ENCODE peak calls at places on chromosomes 6 and 20, in ten cellular contexts. X, O, U, L, G, P, R, E, I and M are unnamed samples.

GRCh38 chr6:163390770-163391169 is 23.7 kb upstream of the QKI start:
- DNase-seq in X (no peak), O (no peak), U (no peak), L (no peak), G (no peak), P (no peak), R (no peak), E (no peak), I (no peak), M (no peak)

GRCh38 chr6:34305982-34306702 is 57.3 kb upstream of the SMIM29 start:
- DNase-seq in X (peak), O (no peak), U (no peak), L (no peak), G (no peak), P (no peak), R (peak), E (no peak), I (no peak), M (no peak)

GRCh38 chr6:90701146-90701781 is 114.4 kb upstream of the MAP3K7 start:
- DNase-seq in X (peak), O (peak), U (no peak), L (no peak), G (no peak), P (no peak), R (no peak), E (no peak), I (no peak), M (no peak)

GRCh38 chr6:2853766-2854393 is 12.2 kb upstream of the SERPINB1 start:
- DNase-seq in X (peak), O (peak), U (peak), L (no peak), G (no peak), P (peak), R (no peak), E (no peak), I (peak), M (no peak)

GRCh38 chr6:160275511-160276003 is 16.9 kb upstream of the SLC22A2 start:
- DNase-seq in X (no peak), O (no peak), U (peak), L (no peak), G (no peak), P (no peak), R (no peak), E (no peak), I (no peak), M (no peak)

GRCh38 chr20:62359491-62360121 is 7.5 kb downstream of the LAMA5 start:
- DNase-seq in X (peak), O (no peak), U (no peak), L (no peak), G (no peak), P (no peak), R (peak), E (peak), I (no peak), M (no peak)

GRCh38 chr20:36120991-36121390 is 33.5 kb upstream of the EPB41L1 start:
- DNase-seq in X (no peak), O (no peak), U (no peak), L (no peak), G (no peak), P (no peak), R (no peak), E (no peak), I (no peak), M (no peak)

GRCh38 chr6:7243188-7243942 is 69.6 kb downstream of the SSR1 start:
- DNase-seq in X (peak), O (peak), U (no peak), L (no peak), G (no peak), P (peak), R (no peak), E (no peak), I (peak), M (no peak)

GRCh38 chr20:53706511-53707031 is 112.9 kb upstream of the ZNF217 start:
- DNase-seq in X (no peak), O (peak), U (no peak), L (no peak), G (no peak), P (no peak), R (no peak), E (no peak), I (no peak), M (no peak)

GRCh38 chr6:12791371-12791770 is 74.8 kb downstream of the PHACTR1 start:
- DNase-seq in X (no peak), O (no peak), U (no peak), L (no peak), G (no peak), P (no peak), R (no peak), E (no peak), I (no peak), M (no peak)

DNA sequence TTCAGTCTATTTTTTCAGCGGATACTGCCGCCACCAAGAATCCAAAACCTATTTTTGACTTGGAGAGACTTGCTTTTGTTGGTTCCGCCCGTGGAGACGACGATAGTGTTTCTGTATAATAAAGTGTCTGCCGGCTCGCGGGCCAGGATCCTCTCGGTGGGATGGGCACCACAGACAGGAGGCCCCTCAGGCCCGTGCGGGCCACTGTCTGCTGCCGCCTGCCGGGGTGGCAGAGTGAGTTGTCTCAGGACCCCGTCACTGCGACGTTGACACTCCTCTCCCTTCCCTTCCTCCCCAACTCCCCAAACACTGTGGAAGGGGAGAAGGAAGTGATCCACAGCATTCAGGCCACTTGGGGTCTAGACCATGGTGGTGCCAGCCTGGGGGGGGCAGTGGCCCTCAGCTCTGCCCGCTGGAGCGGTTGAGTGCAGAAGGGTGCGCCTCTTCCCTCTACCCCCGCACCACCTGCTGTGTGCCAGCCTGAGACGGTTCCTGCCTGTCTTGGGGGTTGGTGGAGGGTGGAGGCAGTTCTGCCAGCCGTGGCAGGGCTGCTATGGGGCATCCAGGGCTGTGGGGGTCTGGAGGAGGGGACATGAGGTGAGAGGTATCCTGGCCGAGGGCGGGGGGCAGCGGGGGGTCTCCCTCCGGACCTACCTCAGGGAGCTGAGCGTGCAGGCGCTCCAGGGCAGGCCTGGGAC is 17.5 kb downstream of the RBM38 start:
- DNase-seq in X (no peak), O (no peak), U (no peak), L (peak), G (no peak), P (no peak), R (no peak), E (no peak), I (no peak), M (no peak)
- TF ChIP-seq POLR2A in X (no peak), O (no peak), U (no peak), L (no peak), G (no peak), P (no peak), R (no peak), E (no peak), I (no peak), M (no peak)

DNA sequence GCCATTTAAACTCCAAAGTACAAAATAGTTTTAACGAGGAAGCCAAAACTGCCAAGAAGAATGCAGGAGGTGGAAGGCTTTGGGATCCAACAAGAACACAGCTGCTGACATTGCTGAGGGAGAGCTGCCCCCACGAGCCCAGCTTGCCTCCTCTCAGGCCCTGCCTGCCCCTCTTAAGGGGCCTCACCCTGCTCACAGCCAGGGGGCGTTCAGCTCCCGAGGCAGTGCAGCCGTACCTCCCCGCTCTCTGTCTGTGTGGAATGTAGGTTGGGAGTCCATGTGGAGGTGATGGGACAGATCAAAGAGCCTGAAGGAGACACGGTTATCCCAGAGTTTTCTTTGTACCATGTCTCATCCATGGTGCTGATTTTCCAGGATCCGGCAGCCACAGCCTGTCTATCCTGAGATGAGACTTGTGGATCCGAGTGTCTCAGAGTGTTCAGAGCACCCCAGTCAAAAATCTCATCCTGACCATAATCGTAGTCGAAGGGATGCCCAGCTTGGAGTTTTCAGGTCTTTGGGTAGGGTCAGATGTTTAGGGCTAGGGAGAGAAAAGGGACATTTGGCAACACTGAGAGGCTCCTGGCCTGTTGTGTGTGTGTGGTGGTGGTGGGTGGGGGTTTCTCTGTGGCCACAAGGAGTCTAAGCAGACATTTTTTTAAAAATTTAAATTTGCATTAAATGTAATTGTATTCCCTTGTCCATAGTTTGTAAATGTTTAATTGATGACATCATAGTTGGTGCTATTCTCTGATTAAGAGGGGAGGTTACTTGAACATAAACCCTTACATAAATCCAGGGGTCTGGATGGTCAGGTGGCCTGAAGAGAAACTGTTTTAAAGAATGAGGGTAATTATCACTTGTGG is 111.4 kb upstream of the CLDN20 start:
- DNase-seq in X (peak), O (peak), U (no peak), L (no peak), G (no peak), P (no peak), R (no peak), E (no peak), I (no peak), M (no peak)
- TF ChIP-seq CTCF in X (peak), O (peak), U (no peak), L (no peak), G (no peak), P (no peak), R (no peak), E (no peak), I (no peak), M (no peak)

GRCh38 chr6:82246802-82247633 is 526 bp downstream of the IBTK start:
- DNase-seq in X (peak), O (peak), U (peak), L (no peak), G (peak), P (peak), R (no peak), E (peak), I (peak), M (peak)

GRCh38 chr6:82245376-82245775 is 2.2 kb downstream of the IBTK start:
- DNase-seq in X (peak), O (no peak), U (no peak), L (no peak), G (no peak), P (no peak), R (no peak), E (no peak), I (no peak), M (no peak)

GRCh38 chr6:82248233-82248735 is 740 bp upstream of the IBTK start:
- DNase-seq in X (peak), O (peak), U (no peak), L (peak), G (no peak), P (no peak), R (no peak), E (no peak), I (peak), M (no peak)

GRCh38 chr6:82247634-82248232 is at the start of gene IBTK:
- DNase-seq in X (peak), O (peak), U (peak), L (peak), G (peak), P (peak), R (peak), E (peak), I (peak), M (peak)

GRCh38 chr6:82246370-82246769 is 1.2 kb downstream of the IBTK start:
- DNase-seq in X (peak), O (no peak), U (no peak), L (no peak), G (no peak), P (no peak), R (peak), E (no peak), I (no peak), M (no peak)
- H3K4me3 ChIP-seq in X (peak), O (peak), U (peak), L (peak), G (peak), P (no peak), R (peak), E (no peak), I (no peak), M (no peak)

GRCh38 chr20:56358600-56359211 is at the start of gene FAM210B:
- DNase-seq in X (peak), O (peak), U (no peak), L (peak), G (peak), P (peak), R (peak), E (peak), I (peak), M (peak)
- TF ChIP-seq POLR2A in X (no peak), O (peak), U (no peak), L (no peak), G (no peak), P (peak), R (peak), E (no peak), I (no peak), M (no peak)

GRCh38 chr20:23061262-23061661 is 11.8 kb upstream of the THBD start:
- DNase-seq in X (no peak), O (no peak), U (no peak), L (no peak), G (no peak), P (no peak), R (no peak), E (no peak), I (no peak), M (no peak)

GRCh38 chr20:23063573-23063972 is 14.1 kb upstream of the THBD start:
- DNase-seq in X (no peak), O (no peak), U (no peak), L (no peak), G (no peak), P (no peak), R (no peak), E (no peak), I (no peak), M (no peak)

GRCh38 chr20:23062632-23063031 is 13.2 kb upstream of the THBD start:
- DNase-seq in X (no peak), O (no peak), U (no peak), L (no peak), G (no peak), P (no peak), R (no peak), E (no peak), I (no peak), M (no peak)

GRCh38 chr20:23060629-23061028 is 11.2 kb upstream of the THBD start:
- DNase-seq in X (peak), O (no peak), U (no peak), L (no peak), G (no peak), P (no peak), R (no peak), E (no peak), I (no peak), M (no peak)

GRCh38 chr20:23061713-23062561 is 12.5 kb upstream of the THBD start:
- DNase-seq in X (peak), O (peak), U (no peak), L (no peak), G (no peak), P (peak), R (peak), E (peak), I (peak), M (no peak)
- TF ChIP-seq CTCF in X (peak), O (peak), U (peak), L (peak), G (no peak), P (peak), R (peak), E (peak), I (no peak), M (no peak)